ENCODE peak calls at places on chromosomes 13 and 19, in six cellular contexts. M is H54, L is suprapubic skin, D is endothelial cell of umbilical vein, X is breast epithelium, Y is stomach. K is an unnamed sample.

GRCh38 chr13:94408300-94409036 is 71.0 kb downstream of the DCT start:
- DNase-seq in M (no peak), L (no peak), D (no peak), X (no peak), Y (no peak), K (no peak)

GRCh38 chr13:48646791-48647190 is 6.9 kb upstream of the CYSLTR2 start:
- DNase-seq in M (no peak), L (no peak), D (no peak), X (no peak), Y (no peak), K (no peak)

GRCh38 chr13:51148952-51149573 is 38.0 kb upstream of the C13orf42 start:
- DNase-seq in M (no peak), L (no peak), D (peak; percentile 78), X (peak; percentile 30), Y (no peak), K (no peak)

GRCh38 chr19:51297406-51297805 is 14.0 kb upstream of the IGLON5 start:
- DNase-seq in M (no peak), L (no peak), D (no peak), X (no peak), Y (no peak), K (no peak)

GRCh38 chr13:44874176-44874575 is 115.1 kb downstream of the NUFIP1 start:
- DNase-seq in M (no peak), L (no peak), D (no peak), X (no peak), Y (no peak), K (no peak)

GRCh38 chr19:17755977-17756670 is 4.8 kb downstream of the FCHO1 start:
- DNase-seq in M (no peak), L (no peak), D (no peak), X (no peak), Y (peak; percentile 78), K (no peak)

GRCh38 chr13:59680429-59681024 is 483.2 kb downstream of the DIAPH3 start:
- DNase-seq in M (no peak), L (no peak), D (peak; percentile 41), X (no peak), Y (no peak), K (peak; percentile 64)

GRCh38 chr19:36182612-36183454 is 30.6 kb upstream of the COX7A1 start:
- DNase-seq in M (no peak), L (no peak), D (no peak), X (no peak), Y (no peak), K (no peak)

GRCh38 chr13:42102961-42103688 is 54.7 kb downstream of the DGKH start:
- DNase-seq in M (no peak), L (no peak), D (no peak), X (no peak), Y (no peak), K (no peak)

GRCh38 chr13:32135655-32136054 is 104.1 kb downstream of the FRY start:
- DNase-seq in M (no peak), L (no peak), D (no peak), X (no peak), Y (no peak), K (no peak)

GRCh38 chr13:25727776-25728175 is 324.0 kb downstream of the SHISA2 start:
- DNase-seq in M (no peak), L (no peak), D (no peak), X (no peak), Y (no peak), K (no peak)

GRCh38 chr13:112457485-112457884 is 81.3 kb downstream of the SPACA7 start:
- DNase-seq in M (no peak), L (no peak), D (no peak), X (no peak), Y (no peak), K (no peak)

GRCh38 chr13:40485611-40486517 is 180.6 kb downstream of the FOXO1 start:
- DNase-seq in M (no peak), L (no peak), D (no peak), X (no peak), Y (no peak), K (no peak)

GRCh38 chr19:12611361-12611699 is 610 bp downstream of the ZNF791 start:
- DNase-seq in M (peak; percentile 61), L (peak; percentile 90), D (peak; percentile 74), X (peak; percentile 76), Y (peak; percentile 74), K (no peak)

GRCh38 chr13:48241651-48242050 is 8.6 kb downstream of the ITM2B start:
- DNase-seq in M (no peak), L (no peak), D (no peak), X (no peak), Y (no peak), K (no peak)

GRCh38 chr19:46404039-46404883 is 9.1 kb downstream of the CCDC8 start:
- DNase-seq in M (no peak), L (no peak), D (no peak), X (peak; percentile 54), Y (peak; percentile 35), K (no peak)

GRCh38 chr19:48400018-48400742 is 6.7 kb downstream of the GRIN2D start:
- DNase-seq in M (peak; percentile 90), L (peak; percentile 82), D (peak; percentile 75), X (no peak), Y (peak; percentile 61), K (peak; percentile 59)

GRCh38 chr19:38044267-38045111 is 137.5 kb downstream of the SIPA1L3 start:
- DNase-seq in M (peak; percentile 55), L (no peak), D (peak; percentile 27), X (no peak), Y (no peak), K (no peak)

GRCh38 chr19:18002347-18002850 is 5.6 kb upstream of the ARRDC2 start:
- DNase-seq in M (no peak), L (no peak), D (no peak), X (no peak), Y (no peak), K (no peak)

GRCh38 chr19:17092696-17093095 is 17.1 kb downstream of the MYO9B start:
- DNase-seq in M (no peak), L (no peak), D (no peak), X (no peak), Y (no peak), K (no peak)

DNA sequence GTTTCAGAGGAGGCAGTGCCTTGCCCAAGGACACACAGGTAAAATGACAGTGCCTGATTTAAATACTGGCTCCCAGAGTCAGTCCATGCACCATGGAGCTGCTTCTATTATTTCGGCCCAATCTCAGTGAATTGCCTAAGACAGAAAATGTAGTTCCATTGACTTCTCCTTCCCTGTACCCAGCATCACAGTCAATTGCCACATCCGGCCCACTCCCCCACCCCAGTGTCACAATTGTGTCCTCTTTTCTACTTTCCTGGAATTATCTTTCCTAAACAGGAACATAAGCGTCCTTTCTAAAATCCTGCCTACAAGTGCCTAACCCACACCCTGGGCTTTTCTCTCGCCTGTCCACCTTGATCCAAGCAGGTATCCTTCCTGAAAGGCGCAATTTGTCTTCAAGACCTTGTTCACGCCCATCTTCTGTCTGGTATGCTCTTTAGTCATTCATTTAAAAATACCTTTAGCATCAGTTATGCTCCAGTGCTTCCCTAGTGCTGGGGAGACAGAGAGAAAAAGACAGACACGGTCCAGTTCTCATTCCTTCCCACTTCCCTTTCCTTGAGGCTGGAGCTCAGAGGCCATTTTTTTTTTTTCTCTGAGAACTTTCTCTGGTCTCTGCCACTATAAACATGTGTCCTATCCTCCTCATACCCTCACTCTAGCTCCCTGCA is 411.4 kb downstream of the LIG4 start:
- DNase-seq in M (no peak), L (no peak), D (no peak), X (no peak), Y (no peak), K (no peak)
- TF ChIP-seq POLR2A in M (no peak), L (no peak), D (no peak), X (no peak), Y (no peak), K (no peak)

DNA sequence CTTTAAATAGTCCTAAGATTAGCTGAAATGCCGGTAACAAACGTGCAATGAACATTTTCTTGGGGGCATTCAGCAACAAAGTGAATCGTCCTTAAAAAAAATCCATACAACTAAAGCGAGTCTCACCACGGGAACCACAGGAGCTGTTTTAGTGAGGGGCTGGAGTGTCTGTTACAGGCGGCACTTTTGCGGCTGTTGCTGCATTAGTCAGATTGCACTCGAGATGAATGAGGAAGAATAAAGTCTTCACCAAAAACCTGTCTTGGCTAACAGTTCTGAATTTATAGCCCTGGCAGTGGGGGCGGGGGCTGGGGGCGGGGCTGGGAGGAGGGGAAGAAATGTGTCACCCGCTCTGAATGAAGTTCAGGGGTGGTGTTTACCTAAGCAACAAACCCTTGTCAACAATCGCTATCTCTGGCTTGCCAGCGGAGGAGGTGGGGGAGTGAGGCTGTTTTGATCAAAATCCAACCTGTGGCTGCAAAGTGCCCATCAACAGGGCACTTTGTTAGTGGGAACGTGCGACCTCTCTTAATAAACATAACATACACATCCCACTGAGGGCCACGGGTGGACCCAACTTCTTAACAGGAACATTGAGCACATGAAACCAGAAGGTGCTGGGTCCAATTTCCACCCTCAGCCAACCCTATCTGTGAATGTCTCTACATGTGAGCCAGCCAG is 44.5 kb downstream of the RFX2 start:
- DNase-seq in M (no peak), L (peak; percentile 90), D (peak; percentile 96), X (no peak), Y (no peak), K (peak; percentile 52)
- TF ChIP-seq POLR2A in M (no peak), L (no peak), D (no peak), X (no peak), Y (no peak), K (peak; percentile 66)

GRCh38 chr13:46165485-46166220 is 16.3 kb downstream of the LCP1 start:
- DNase-seq in M (no peak), L (no peak), D (no peak), X (no peak), Y (no peak), K (no peak)
- TF ChIP-seq POLR2A in M (no peak), L (no peak), D (no peak), X (no peak), Y (no peak), K (no peak)

DNA sequence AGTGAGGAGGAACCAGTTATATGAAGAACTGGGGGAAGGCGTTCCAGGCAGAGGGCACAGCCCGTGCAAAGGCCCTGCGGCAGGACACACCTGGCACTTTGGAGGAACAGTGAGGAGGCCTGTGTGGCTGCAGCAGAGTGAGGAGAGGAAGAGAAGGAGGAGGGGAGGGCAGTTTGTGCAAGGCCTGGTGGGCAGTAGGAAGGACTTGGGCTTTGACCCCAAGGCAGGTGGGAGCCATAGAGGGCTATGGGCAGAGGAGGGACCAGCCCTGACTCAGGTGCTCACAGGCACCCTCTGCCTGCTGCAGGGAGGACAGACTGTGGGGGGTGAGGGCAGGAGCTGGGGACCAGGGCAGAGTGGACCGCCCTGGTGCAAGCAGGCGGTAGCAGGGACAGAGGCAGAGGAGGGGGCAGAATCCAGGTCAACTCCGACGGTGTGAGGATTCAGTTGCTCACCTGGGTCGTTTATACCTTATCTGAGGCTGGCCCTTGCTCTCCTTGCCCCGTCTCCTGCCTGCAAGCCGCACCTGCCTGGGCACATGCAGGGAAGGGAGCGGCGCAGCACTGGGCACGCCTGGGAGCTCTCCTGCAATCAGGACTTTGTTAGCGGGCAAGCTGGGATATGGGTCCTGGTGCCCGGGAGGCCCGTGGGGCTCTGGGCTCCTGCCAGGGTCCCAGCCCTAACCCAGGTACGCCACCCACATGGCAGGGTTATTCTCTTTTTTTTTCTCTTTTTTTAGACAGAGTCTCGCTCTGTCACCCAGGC is 34.8 kb downstream of the NFIC start:
- DNase-seq in M (no peak), L (no peak), D (no peak), X (no peak), Y (no peak), K (no peak)
- TF ChIP-seq POLR2A in M (no peak), L (no peak), D (no peak), X (no peak), Y (no peak), K (no peak)